ENCODE peak calls at places on chromosome 2, in nine cellular contexts. Z is astrocyte of the spinal cord, C is right atrium auricular region, M is heart left ventricle, G is MM.1S, N is heart right ventricle, K is AG10803, Q is pancreas, P is nephron progenitor cell. L is an unnamed sample.

GRCh38 chr2:118973542-118973951 is 31.6 kb downstream of the MARCO start:
- DNase-seq in Q (no peak), N (no peak), K (peak; percentile 71), C (peak; percentile 83), G (no peak), M (no peak), Z (no peak), P (no peak), L (no peak)

GRCh38 chr2:104658149-104658839 is 195.6 kb upstream of the POU3F3 start:
- DNase-seq in C (peak; percentile 69), G (no peak), M (peak; percentile 81), N (peak; percentile 64), K (peak; percentile 1), Q (no peak), Z (no peak), P (peak; percentile 44), L (no peak)

GRCh38 chr2:240237609-240238151 is 97.2 kb upstream of the OTOS start:
- DNase-seq in G (no peak), M (no peak), Q (peak; percentile 81), Z (peak; percentile 50), K (peak; percentile 20), C (no peak), N (peak; percentile 57), P (no peak), L (peak; percentile 51)

GRCh38 chr2:10448646-10449480 is 736 bp upstream of the ODC1 start:
- DNase-seq in M (no peak), G (peak; percentile 97), Q (peak; percentile 57), K (peak; percentile 25), N (peak; percentile 86), C (peak; percentile 84), Z (peak; percentile 85), P (peak; percentile 93), L (peak; percentile 79)

GRCh38 chr2:199258291-199258690 is 199.4 kb downstream of the SATB2 start:
- DNase-seq in N (no peak), Z (no peak), G (no peak), M (no peak), K (peak; percentile 18), C (no peak), Q (no peak), P (no peak), L (no peak)

GRCh38 chr2:189287982-189288494 is 108.5 kb upstream of the COL5A2 start:
- DNase-seq in P (no peak), K (peak; percentile 86), C (no peak), G (peak; percentile 51), N (no peak), Q (no peak), M (no peak), Z (peak; percentile 94), L (peak; percentile 82)

GRCh38 chr2:159936471-159936870 is 125.9 kb downstream of the PLA2R1 start:
- DNase-seq in Z (no peak), Q (no peak), M (no peak), C (no peak), G (no peak), K (no peak), P (no peak), N (no peak), L (no peak)

GRCh38 chr2:20398956-20399567 is 47.8 kb upstream of the RHOB start:
- DNase-seq in P (no peak), C (peak; percentile 43), Z (no peak), G (no peak), Q (no peak), N (no peak), K (peak; percentile 28), M (no peak), L (peak; percentile 48)

GRCh38 chr2:86194751-86195054 is 559 bp downstream of the IMMT start:
- DNase-seq in M (no peak), K (no peak), P (no peak), G (no peak), Q (no peak), Z (peak; percentile 97), N (peak; percentile 97), C (no peak), L (peak; percentile 96)

GRCh38 chr2:115359550-115359949 is 917.1 kb downstream of the DPP10 start:
- DNase-seq in Z (no peak), P (no peak), G (no peak), Q (no peak), C (no peak), M (no peak), K (no peak), N (no peak), L (no peak)

GRCh38 chr2:12720181-12720580 is 3.4 kb downstream of the TRIB2 start:
- DNase-seq in Z (peak; percentile 49), P (no peak), K (no peak), G (no peak), C (no peak), M (no peak), Q (no peak), N (no peak), L (no peak)

GRCh38 chr2:151067658-151068369 is 193.8 kb downstream of the RBM43 start:
- DNase-seq in G (no peak), C (no peak), N (no peak), Q (no peak), M (no peak), Z (no peak), P (no peak), K (no peak), L (no peak)

GRCh38 chr2:151060334-151060733 is 201.3 kb downstream of the RBM43 start:
- DNase-seq in G (no peak), P (no peak), Q (no peak), Z (no peak), K (no peak), M (no peak), C (no peak), N (no peak), L (no peak)

DNA sequence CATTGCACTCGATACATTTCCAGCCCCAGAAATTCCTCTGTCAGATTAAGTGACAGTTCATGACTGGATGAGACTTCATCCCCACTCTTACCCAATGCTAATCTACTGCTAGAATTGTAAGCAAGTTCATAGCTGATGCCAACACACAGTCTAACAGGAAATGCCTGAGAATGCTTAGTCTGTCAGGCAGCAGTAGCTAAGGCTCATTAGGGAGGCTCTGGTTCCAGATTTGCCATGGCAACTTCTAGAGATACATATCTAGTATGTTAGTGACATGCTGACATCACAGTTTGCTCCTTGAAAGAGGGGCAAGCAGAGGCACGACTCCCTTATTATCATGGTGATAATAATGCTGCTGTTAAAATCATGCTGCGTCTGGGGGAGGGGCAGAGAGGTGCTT is 198.4 kb downstream of the RBM43 start:
- DNase-seq in C (no peak), Z (peak; percentile 30), Q (no peak), M (no peak), P (no peak), G (no peak), K (peak; percentile 88), N (no peak), L (peak; percentile 87)
- TF ChIP-seq CTCF in C (no peak), Z (no peak), Q (no peak), M (no peak), P (no peak), G (no peak), K (no peak), N (no peak), L (no peak)

DNA sequence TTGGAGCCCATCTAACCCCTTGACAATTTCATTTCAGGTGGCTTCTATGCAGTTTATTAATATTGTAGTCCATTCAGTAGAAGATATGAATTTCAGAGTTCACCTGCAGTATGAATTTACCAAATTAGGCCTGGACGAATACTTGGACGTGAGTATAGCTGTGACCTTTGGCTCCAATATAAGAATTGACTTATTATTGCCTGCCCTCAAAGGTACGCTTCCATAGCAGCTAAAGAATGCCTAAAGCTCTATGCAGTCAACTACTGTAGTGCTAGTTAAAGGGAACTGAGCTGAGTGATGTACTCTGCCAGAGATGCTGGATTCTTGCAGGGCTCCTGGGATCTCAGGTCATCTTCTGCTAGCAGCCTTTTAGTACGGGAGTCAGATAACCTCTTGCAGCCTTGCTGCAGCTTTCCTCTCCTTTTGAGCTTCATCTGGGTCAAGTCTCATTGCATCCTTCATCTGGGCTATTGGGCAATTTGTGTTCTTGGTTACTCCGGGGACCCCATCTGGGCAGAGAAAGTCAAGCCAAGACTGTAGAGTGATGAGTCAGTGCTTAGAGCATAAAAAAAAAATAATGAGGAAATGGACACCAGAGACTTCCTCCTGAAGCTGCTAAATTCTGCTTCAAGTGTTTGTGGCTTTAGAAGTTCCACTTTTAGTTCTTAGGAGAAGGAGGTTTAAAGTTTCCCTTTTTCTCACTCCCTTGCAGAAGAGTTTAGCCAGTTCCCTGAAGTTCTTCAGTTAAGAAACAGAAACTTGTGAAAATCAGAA is 105.6 kb downstream of the PRPF40A start:
- DNase-seq in K (peak; percentile 92), C (peak; percentile 77), M (no peak), P (no peak), Q (no peak), N (peak; percentile 36), G (peak; percentile 71), Z (peak; percentile 83), L (peak; percentile 22)
- TF ChIP-seq CTCF in K (no peak), C (no peak), M (no peak), P (no peak), Q (no peak), N (no peak), G (no peak), Z (no peak), L (no peak)

DNA sequence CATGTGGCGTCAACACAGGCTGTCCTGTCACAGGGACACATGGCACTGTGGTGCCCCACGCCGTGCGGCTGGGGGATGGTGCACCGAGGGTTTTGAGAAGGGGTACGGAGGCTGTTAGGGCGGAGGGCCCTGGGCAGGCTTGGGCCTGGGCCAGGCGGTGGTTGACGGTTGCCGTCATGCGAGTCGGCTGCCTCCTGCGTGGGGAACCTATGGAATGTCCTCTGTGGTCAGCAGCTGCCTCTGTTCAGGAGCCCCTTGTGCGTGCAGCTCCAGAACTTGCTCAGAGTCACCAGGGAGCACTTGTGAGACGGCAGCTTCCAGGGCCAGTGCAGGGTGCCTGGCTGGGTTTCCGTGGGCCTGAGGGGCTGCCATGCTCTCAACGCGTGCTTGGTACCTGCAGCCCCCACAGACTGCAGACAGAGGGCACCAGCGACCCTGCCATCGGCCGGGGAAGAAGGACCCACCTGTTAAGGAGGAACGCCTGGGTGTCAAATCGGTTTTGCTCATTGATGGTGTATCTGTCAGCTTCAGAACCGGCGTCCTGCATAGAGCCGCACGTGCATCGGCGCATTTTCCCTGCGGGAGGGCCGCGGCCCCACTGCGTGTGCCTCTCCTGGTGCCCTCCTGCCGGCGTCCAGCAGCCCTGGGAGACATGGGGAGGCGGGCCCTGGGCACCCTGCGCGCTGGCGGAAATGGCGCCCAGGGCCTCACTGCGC is 10.0 kb upstream of the D2HGDH start:
- DNase-seq in K (no peak), Q (peak; percentile 34), N (no peak), M (no peak), P (no peak), C (no peak), Z (no peak), G (no peak), L (no peak)
- TF ChIP-seq CTCF in K (no peak), Q (no peak), N (peak; percentile 38), M (no peak), P (no peak), C (peak; percentile 40), Z (peak; percentile 30), G (no peak), L (peak; percentile 36)

DNA sequence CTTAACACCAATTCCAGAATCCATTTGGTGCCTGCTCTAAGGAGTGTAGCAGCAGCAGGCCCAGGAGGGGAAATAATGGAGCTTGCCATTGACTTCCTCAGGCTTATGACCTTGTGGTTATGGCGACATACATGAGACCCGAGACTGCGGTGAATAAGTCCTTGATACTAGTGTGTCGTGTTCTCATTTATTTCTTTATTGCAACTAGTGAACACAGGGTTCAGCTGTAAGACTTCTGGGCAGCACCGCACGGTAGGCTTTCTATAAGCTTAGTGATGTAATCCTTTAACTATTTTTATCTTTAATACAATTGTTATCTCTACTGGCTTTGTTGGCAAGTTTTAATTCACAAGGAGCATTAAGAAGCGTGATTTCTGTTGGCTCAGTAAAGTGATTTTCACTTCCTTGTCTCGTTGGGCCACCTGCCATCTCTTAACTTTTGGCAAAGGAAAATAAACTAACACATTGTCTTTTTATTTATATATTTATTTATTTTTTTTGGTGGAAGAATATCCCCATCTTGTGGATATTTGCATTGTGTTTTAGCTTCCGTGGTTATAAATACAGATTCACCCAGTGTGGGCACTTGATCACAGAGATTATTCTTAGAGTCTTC is 139.8 kb downstream of the LTBP1 start:
- DNase-seq in G (peak; percentile 16), M (no peak), N (peak; percentile 66), C (no peak), Q (no peak), Z (peak; percentile 48), P (no peak), K (no peak), L (no peak)
- TF ChIP-seq CTCF in G (no peak), M (no peak), N (peak; percentile 42), C (no peak), Q (no peak), Z (no peak), P (no peak), K (no peak), L (peak; percentile 44)